ENCODE peak calls at places on chromosomes 3 and 15, in eight cellular contexts. One of them, this sample, is unnamed.

GRCh38 chr3:117059054-117059989 is 349.7 kb downstream of the TUSC7 start:
- DNase-seq in transverse colon: no peak
- DNase-seq in MM.1S: peak
- DNase-seq in CD8-positive, alpha-beta T cell: no peak
- DNase-seq in GM12865: peak
- DNase-seq in sigmoid colon: no peak
- DNase-seq in activated B cell treated with CpG ODN at 0.5 μM for 24 hours: no peak
- DNase-seq in B cell: no peak
- DNase-seq in this sample: peak

GRCh38 chr3:62201438-62202035 is 171.8 kb downstream of the FEZF2 start:
- DNase-seq in transverse colon: no peak
- DNase-seq in MM.1S: peak
- DNase-seq in CD8-positive, alpha-beta T cell: no peak
- DNase-seq in GM12865: peak
- DNase-seq in sigmoid colon: no peak
- DNase-seq in activated B cell treated with CpG ODN at 0.5 μM for 24 hours: no peak
- DNase-seq in B cell: no peak
- DNase-seq in this sample: peak

GRCh38 chr3:16249336-16249735 is 15.4 kb downstream of the DPH3 start:
- DNase-seq in transverse colon: no peak
- DNase-seq in MM.1S: peak
- DNase-seq in CD8-positive, alpha-beta T cell: no peak
- DNase-seq in GM12865: peak
- DNase-seq in sigmoid colon: no peak
- DNase-seq in activated B cell treated with CpG ODN at 0.5 μM for 24 hours: no peak
- DNase-seq in B cell: no peak
- DNase-seq in this sample: no peak

GRCh38 chr15:42080585-42081462 is 13.5 kb downstream of the PLA2G4D start:
- DNase-seq in transverse colon: no peak
- DNase-seq in MM.1S: no peak
- DNase-seq in CD8-positive, alpha-beta T cell: peak
- DNase-seq in GM12865: no peak
- DNase-seq in sigmoid colon: peak
- DNase-seq in activated B cell treated with CpG ODN at 0.5 μM for 24 hours: no peak
- DNase-seq in B cell: no peak
- DNase-seq in this sample: peak

GRCh38 chr15:64151727-64152506 is at the start of gene SNX22:
- DNase-seq in transverse colon: peak
- DNase-seq in MM.1S: peak
- DNase-seq in CD8-positive, alpha-beta T cell: peak
- DNase-seq in GM12865: peak
- DNase-seq in sigmoid colon: no peak
- DNase-seq in activated B cell treated with CpG ODN at 0.5 μM for 24 hours: peak
- DNase-seq in B cell: peak
- DNase-seq in this sample: no peak

GRCh38 chr3:133834621-133835417 is 29.2 kb downstream of the SRPRB start:
- DNase-seq in transverse colon: no peak
- DNase-seq in MM.1S: no peak
- DNase-seq in CD8-positive, alpha-beta T cell: peak
- DNase-seq in GM12865: no peak
- DNase-seq in sigmoid colon: no peak
- DNase-seq in activated B cell treated with CpG ODN at 0.5 μM for 24 hours: no peak
- DNase-seq in B cell: no peak
- DNase-seq in this sample: no peak

GRCh38 chr3:59052803-59053411 is 3.1 kb upstream of the CFAP20DC start:
- DNase-seq in transverse colon: no peak
- DNase-seq in MM.1S: peak
- DNase-seq in CD8-positive, alpha-beta T cell: no peak
- DNase-seq in GM12865: peak
- DNase-seq in sigmoid colon: no peak
- DNase-seq in activated B cell treated with CpG ODN at 0.5 μM for 24 hours: no peak
- DNase-seq in B cell: peak
- DNase-seq in this sample: peak

GRCh38 chr15:90762109-90762508 is 45.0 kb downstream of the BLM start:
- DNase-seq in transverse colon: peak
- DNase-seq in MM.1S: no peak
- DNase-seq in CD8-positive, alpha-beta T cell: no peak
- DNase-seq in GM12865: no peak
- DNase-seq in sigmoid colon: peak
- DNase-seq in activated B cell treated with CpG ODN at 0.5 μM for 24 hours: no peak
- DNase-seq in B cell: no peak
- DNase-seq in this sample: no peak

GRCh38 chr3:129824926-129825541 is 68.5 kb downstream of the TMCC1 start:
- DNase-seq in transverse colon: peak
- DNase-seq in MM.1S: peak
- DNase-seq in CD8-positive, alpha-beta T cell: peak
- DNase-seq in GM12865: peak
- DNase-seq in sigmoid colon: no peak
- DNase-seq in activated B cell treated with CpG ODN at 0.5 μM for 24 hours: no peak
- DNase-seq in B cell: peak
- DNase-seq in this sample: peak

GRCh38 chr3:156171517-156172267 is 51.3 kb downstream of the KCNAB1 start:
- DNase-seq in transverse colon: no peak
- DNase-seq in MM.1S: no peak
- DNase-seq in CD8-positive, alpha-beta T cell: no peak
- DNase-seq in GM12865: no peak
- DNase-seq in sigmoid colon: no peak
- DNase-seq in activated B cell treated with CpG ODN at 0.5 μM for 24 hours: no peak
- DNase-seq in B cell: no peak
- DNase-seq in this sample: no peak

GRCh38 chr3:98982336-98982735 is 80.8 kb upstream of the DCBLD2 start:
- DNase-seq in transverse colon: no peak
- DNase-seq in MM.1S: no peak
- DNase-seq in CD8-positive, alpha-beta T cell: no peak
- DNase-seq in GM12865: no peak
- DNase-seq in sigmoid colon: no peak
- DNase-seq in activated B cell treated with CpG ODN at 0.5 μM for 24 hours: no peak
- DNase-seq in B cell: no peak
- DNase-seq in this sample: no peak

GRCh38 chr15:99100245-99101173 is 4.4 kb upstream of the SYNM start:
- DNase-seq in transverse colon: peak
- DNase-seq in MM.1S: peak
- DNase-seq in CD8-positive, alpha-beta T cell: peak
- DNase-seq in GM12865: peak
- DNase-seq in sigmoid colon: peak
- DNase-seq in activated B cell treated with CpG ODN at 0.5 μM for 24 hours: peak
- DNase-seq in B cell: no peak
- DNase-seq in this sample: peak

GRCh38 chr15:65184305-65184943 is 718 bp downstream of the CLPX start:
- DNase-seq in transverse colon: peak
- DNase-seq in MM.1S: peak
- DNase-seq in CD8-positive, alpha-beta T cell: peak
- DNase-seq in GM12865: peak
- DNase-seq in sigmoid colon: peak
- DNase-seq in activated B cell treated with CpG ODN at 0.5 μM for 24 hours: peak
- DNase-seq in B cell: peak
- DNase-seq in this sample: peak

GRCh38 chr3:18393906-18394305 is 31.2 kb downstream of the SATB1 start:
- DNase-seq in transverse colon: no peak
- DNase-seq in MM.1S: no peak
- DNase-seq in CD8-positive, alpha-beta T cell: no peak
- DNase-seq in GM12865: no peak
- DNase-seq in sigmoid colon: no peak
- DNase-seq in activated B cell treated with CpG ODN at 0.5 μM for 24 hours: no peak
- DNase-seq in B cell: no peak
- DNase-seq in this sample: peak

GRCh38 chr3:58151637-58152036 is 59.1 kb downstream of the DNASE1L3 start:
- DNase-seq in transverse colon: no peak
- DNase-seq in MM.1S: no peak
- DNase-seq in CD8-positive, alpha-beta T cell: no peak
- DNase-seq in GM12865: no peak
- DNase-seq in sigmoid colon: peak
- DNase-seq in activated B cell treated with CpG ODN at 0.5 μM for 24 hours: no peak
- DNase-seq in B cell: no peak
- DNase-seq in this sample: no peak

GRCh38 chr3:42118762-42119361 is 27.7 kb downstream of the TRAK1 start:
- DNase-seq in transverse colon: peak
- DNase-seq in MM.1S: peak
- DNase-seq in CD8-positive, alpha-beta T cell: no peak
- DNase-seq in GM12865: peak
- DNase-seq in sigmoid colon: no peak
- DNase-seq in activated B cell treated with CpG ODN at 0.5 μM for 24 hours: no peak
- DNase-seq in B cell: no peak
- DNase-seq in this sample: peak

GRCh38 chr15:82158811-82159210 is 103.7 kb downstream of the EFL1 start:
- DNase-seq in transverse colon: no peak
- DNase-seq in MM.1S: no peak
- DNase-seq in CD8-positive, alpha-beta T cell: no peak
- DNase-seq in GM12865: no peak
- DNase-seq in sigmoid colon: no peak
- DNase-seq in activated B cell treated with CpG ODN at 0.5 μM for 24 hours: no peak
- DNase-seq in B cell: no peak
- DNase-seq in this sample: no peak

GRCh38 chr15:50247819-50248650 is 17.5 kb downstream of the HDC start:
- DNase-seq in transverse colon: peak
- DNase-seq in MM.1S: peak
- DNase-seq in CD8-positive, alpha-beta T cell: no peak
- DNase-seq in GM12865: peak
- DNase-seq in sigmoid colon: no peak
- DNase-seq in activated B cell treated with CpG ODN at 0.5 μM for 24 hours: no peak
- DNase-seq in B cell: peak
- DNase-seq in this sample: peak

GRCh38 chr3:190513409-190514162 is at the start of gene IL1RAP:
- DNase-seq in transverse colon: peak
- DNase-seq in MM.1S: peak
- DNase-seq in CD8-positive, alpha-beta T cell: peak
- DNase-seq in GM12865: peak
- DNase-seq in sigmoid colon: peak
- DNase-seq in activated B cell treated with CpG ODN at 0.5 μM for 24 hours: peak
- DNase-seq in B cell: peak
- DNase-seq in this sample: peak

GRCh38 chr3:64385256-64385655 is 160.0 kb upstream of the PRICKLE2 start:
- DNase-seq in transverse colon: no peak
- DNase-seq in MM.1S: no peak
- DNase-seq in CD8-positive, alpha-beta T cell: no peak
- DNase-seq in GM12865: no peak
- DNase-seq in sigmoid colon: no peak
- DNase-seq in activated B cell treated with CpG ODN at 0.5 μM for 24 hours: no peak
- DNase-seq in B cell: no peak
- DNase-seq in this sample: no peak

GRCh38 chr3:180633722-180634121 is 31.8 kb downstream of the TTC14 start:
- DNase-seq in transverse colon: no peak
- DNase-seq in MM.1S: no peak
- DNase-seq in CD8-positive, alpha-beta T cell: no peak
- DNase-seq in GM12865: peak
- DNase-seq in sigmoid colon: no peak
- DNase-seq in activated B cell treated with CpG ODN at 0.5 μM for 24 hours: no peak
- DNase-seq in B cell: no peak
- DNase-seq in this sample: no peak

GRCh38 chr3:180630360-180630759 is 28.4 kb downstream of the TTC14 start:
- DNase-seq in transverse colon: no peak
- DNase-seq in MM.1S: no peak
- DNase-seq in CD8-positive, alpha-beta T cell: no peak
- DNase-seq in GM12865: no peak
- DNase-seq in sigmoid colon: no peak
- DNase-seq in activated B cell treated with CpG ODN at 0.5 μM for 24 hours: no peak
- DNase-seq in B cell: no peak
- DNase-seq in this sample: peak

GRCh38 chr3:180626844-180627243 is 24.9 kb downstream of the TTC14 start:
- DNase-seq in transverse colon: no peak
- DNase-seq in MM.1S: peak
- DNase-seq in CD8-positive, alpha-beta T cell: no peak
- DNase-seq in GM12865: peak
- DNase-seq in sigmoid colon: no peak
- DNase-seq in activated B cell treated with CpG ODN at 0.5 μM for 24 hours: no peak
- DNase-seq in B cell: no peak
- DNase-seq in this sample: no peak

GRCh38 chr3:180631317-180631716 is 29.4 kb downstream of the TTC14 start:
- DNase-seq in transverse colon: no peak
- DNase-seq in MM.1S: no peak
- DNase-seq in CD8-positive, alpha-beta T cell: no peak
- DNase-seq in GM12865: no peak
- DNase-seq in sigmoid colon: no peak
- DNase-seq in activated B cell treated with CpG ODN at 0.5 μM for 24 hours: no peak
- DNase-seq in B cell: no peak
- DNase-seq in this sample: peak
- TF ChIP-seq CTCF in transverse colon: no peak
- TF ChIP-seq CTCF in MM.1S: peak
- TF ChIP-seq CTCF in CD8-positive, alpha-beta T cell: no peak
- TF ChIP-seq CTCF in GM12865: no peak
- TF ChIP-seq CTCF in sigmoid colon: no peak
- TF ChIP-seq CTCF in activated B cell treated with CpG ODN at 0.5 μM for 24 hours: no peak
- TF ChIP-seq CTCF in B cell: no peak
- TF ChIP-seq CTCF in this sample: peak

DNA sequence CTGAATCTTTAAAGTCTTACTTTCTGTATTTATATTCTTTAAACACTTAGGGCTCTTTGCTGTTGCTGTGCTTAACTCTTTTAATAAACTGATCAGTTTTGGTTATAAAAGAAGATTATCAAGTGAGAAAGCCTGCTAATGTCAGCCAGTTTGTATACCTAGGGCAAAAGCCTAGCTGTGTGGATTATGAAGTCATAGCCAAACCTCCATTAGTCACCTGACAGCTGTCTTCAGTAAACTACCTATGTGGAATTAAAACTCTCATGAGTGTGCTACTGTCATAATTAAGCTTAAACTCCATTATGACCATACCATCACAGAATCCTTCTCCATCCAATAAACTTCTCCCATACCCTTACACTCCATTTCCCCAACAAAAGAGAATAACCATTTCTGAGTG is 762.7 kb downstream of the NTRK3 start:
- DNase-seq in transverse colon: no peak
- DNase-seq in MM.1S: no peak
- DNase-seq in CD8-positive, alpha-beta T cell: no peak
- DNase-seq in GM12865: no peak
- DNase-seq in sigmoid colon: no peak
- DNase-seq in activated B cell treated with CpG ODN at 0.5 μM for 24 hours: no peak
- DNase-seq in B cell: no peak
- DNase-seq in this sample: no peak
- TF ChIP-seq CTCF in transverse colon: no peak
- TF ChIP-seq CTCF in MM.1S: no peak
- TF ChIP-seq CTCF in CD8-positive, alpha-beta T cell: no peak
- TF ChIP-seq CTCF in GM12865: no peak
- TF ChIP-seq CTCF in sigmoid colon: no peak
- TF ChIP-seq CTCF in activated B cell treated with CpG ODN at 0.5 μM for 24 hours: no peak
- TF ChIP-seq CTCF in B cell: no peak
- TF ChIP-seq CTCF in this sample: no peak

GRCh38 chr3:46411271-46411670 is 4.2 kb downstream of the CCRL2 start:
- DNase-seq in transverse colon: no peak
- DNase-seq in MM.1S: no peak
- DNase-seq in CD8-positive, alpha-beta T cell: no peak
- DNase-seq in GM12865: no peak
- DNase-seq in sigmoid colon: no peak
- DNase-seq in activated B cell treated with CpG ODN at 0.5 μM for 24 hours: no peak
- DNase-seq in B cell: no peak
- DNase-seq in this sample: no peak
- TF ChIP-seq CTCF in transverse colon: no peak
- TF ChIP-seq CTCF in MM.1S: no peak
- TF ChIP-seq CTCF in CD8-positive, alpha-beta T cell: no peak
- TF ChIP-seq CTCF in GM12865: no peak
- TF ChIP-seq CTCF in sigmoid colon: no peak
- TF ChIP-seq CTCF in activated B cell treated with CpG ODN at 0.5 μM for 24 hours: no peak
- TF ChIP-seq CTCF in B cell: no peak
- TF ChIP-seq CTCF in this sample: no peak

DNA sequence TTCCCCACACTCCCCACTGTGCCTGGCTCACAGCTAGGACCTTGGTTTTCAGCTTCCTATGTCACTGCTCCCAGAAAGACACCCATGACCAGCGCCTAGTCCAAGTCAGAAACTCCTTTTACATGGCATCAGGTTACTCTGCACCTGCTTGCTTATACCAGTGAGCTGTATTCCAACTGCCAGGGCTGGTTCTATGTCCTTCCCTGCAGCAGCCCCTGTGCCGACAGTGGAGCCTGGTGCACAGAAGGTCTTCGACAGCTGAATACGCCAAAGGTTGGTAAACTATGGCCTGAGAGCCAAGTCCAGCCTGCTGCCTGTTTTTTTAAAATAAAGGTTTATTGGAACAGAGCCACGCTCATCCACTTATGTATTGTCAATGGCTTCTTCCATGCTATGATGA is 102.5 kb downstream of the IQSEC1 start:
- DNase-seq in transverse colon: no peak
- DNase-seq in MM.1S: no peak
- DNase-seq in CD8-positive, alpha-beta T cell: no peak
- DNase-seq in GM12865: no peak
- DNase-seq in sigmoid colon: no peak
- DNase-seq in activated B cell treated with CpG ODN at 0.5 μM for 24 hours: no peak
- DNase-seq in B cell: no peak
- DNase-seq in this sample: no peak
- TF ChIP-seq CTCF in transverse colon: no peak
- TF ChIP-seq CTCF in MM.1S: no peak
- TF ChIP-seq CTCF in CD8-positive, alpha-beta T cell: no peak
- TF ChIP-seq CTCF in GM12865: no peak
- TF ChIP-seq CTCF in sigmoid colon: no peak
- TF ChIP-seq CTCF in activated B cell treated with CpG ODN at 0.5 μM for 24 hours: no peak
- TF ChIP-seq CTCF in B cell: no peak
- TF ChIP-seq CTCF in this sample: no peak

This sample was measured in bronchial epithelial cell.